ENCODE peak calls at places on chromosomes 3 and 15, in seven cellular contexts. B, D, I, V, Q, S and U are unnamed samples. For H3K9me3 and H3K4me1, the result is how much of the 10 kb centered on the place peaks cover.

GRCh38 chr15:75732809-75733451 is 20.3 kb upstream of the CSPG4 start:
- DNase-seq in B (peak), D (peak), I (peak), V (peak), Q (peak), S (no peak), U (peak)

GRCh38 chr3:66029014-66029413 is 9.7 kb downstream of the MAGI1 start:
- DNase-seq in B (no peak), D (no peak), I (no peak), V (no peak), Q (no peak), S (no peak), U (no peak)

GRCh38 chr15:101455291-101455916 is 34.1 kb downstream of the PCSK6 start:
- DNase-seq in B (no peak), D (no peak), I (no peak), V (no peak), Q (no peak), S (no peak), U (peak)

GRCh38 chr15:51155906-51156305 is 61.2 kb upstream of the TNFAIP8L3 start:
- DNase-seq in B (no peak), D (no peak), I (no peak), V (no peak), Q (no peak), S (no peak), U (no peak)

GRCh38 chr15:67542192-67542461 is 376 bp upstream of the MAP2K5 start:
- DNase-seq in B (peak), D (no peak), I (no peak), V (no peak), Q (no peak), S (no peak), U (no peak)

GRCh38 chr3:52784931-52785590 is 7.7 kb downstream of the ITIH1 start:
- DNase-seq in B (no peak), D (no peak), I (no peak), V (no peak), Q (no peak), S (peak), U (no peak)

GRCh38 chr15:81285461-81285860 is 38.5 kb downstream of the STARD5 start:
- DNase-seq in B (no peak), D (no peak), I (no peak), V (no peak), Q (no peak), S (peak), U (no peak)

GRCh38 chr3:29708884-29709283 is 428.0 kb downstream of the RBMS3 start:
- DNase-seq in B (no peak), D (no peak), I (no peak), V (no peak), Q (no peak), S (no peak), U (no peak)

GRCh38 chr15:60720493-60721231 is 241.7 kb upstream of the ICE2 start:
- DNase-seq in B (no peak), D (no peak), I (no peak), V (no peak), Q (no peak), S (no peak), U (no peak)

GRCh38 chr15:39595621-39596221 is 14.8 kb downstream of the THBS1 start:
- DNase-seq in B (no peak), D (no peak), I (no peak), V (peak), Q (peak), S (no peak), U (no peak)

GRCh38 chr15:87267798-87268197 is 988.7 kb downstream of the NTRK3 start:
- DNase-seq in B (no peak), D (no peak), I (no peak), V (peak), Q (peak), S (no peak), U (no peak)

GRCh38 chr3:128787256-128788253 is 61.6 kb downstream of the RAB7A start:
- DNase-seq in B (no peak), D (no peak), I (peak), V (peak), Q (peak), S (no peak), U (no peak)

GRCh38 chr3:79038636-79039035 is 729.2 kb downstream of the ROBO1 start:
- DNase-seq in B (no peak), D (no peak), I (no peak), V (no peak), Q (no peak), S (no peak), U (no peak)

GRCh38 chr3:171113716-171114115 is 87.2 kb upstream of the SLC2A2 start:
- DNase-seq in B (no peak), D (no peak), I (peak), V (no peak), Q (no peak), S (no peak), U (no peak)
- TF ChIP-seq CTCF in B (no peak), D (no peak), I (no peak), V (no peak), Q (peak), S (no peak), U (no peak)

GRCh38 chr3:28449398-28449797 is 100.8 kb upstream of the AZI2 start:
- DNase-seq in B (no peak), D (no peak), I (no peak), V (no peak), Q (no peak), S (no peak), U (no peak)
- H3K9me3 ChIP-seq in B (under half), D (under half), I (under half), V (under half), Q (under half), S (under half), U (under half)

DNA sequence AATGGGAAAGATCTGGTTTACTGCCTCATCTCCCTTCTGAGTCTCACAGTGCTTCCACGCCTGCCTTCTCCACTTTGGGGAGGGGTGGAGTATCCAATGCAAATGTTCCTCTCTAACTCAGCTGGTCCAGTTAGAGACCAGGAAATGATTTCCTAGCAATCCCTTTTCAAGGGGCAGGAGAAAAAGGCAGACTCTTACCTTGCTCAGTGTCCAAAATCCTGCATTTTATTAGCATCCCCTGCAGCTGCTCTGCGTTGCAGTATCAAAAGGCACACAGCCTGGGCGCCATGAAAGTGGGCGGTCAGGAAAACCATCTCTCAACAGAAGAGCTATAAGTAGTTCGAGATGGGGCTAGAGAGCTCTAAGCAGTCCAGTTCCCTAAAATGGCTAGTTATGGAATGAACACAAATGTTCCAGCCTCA is 451.6 kb downstream of the FOXP1 start:
- DNase-seq in B (no peak), D (no peak), I (no peak), V (no peak), Q (no peak), S (no peak), U (no peak)
- H3K4me1 ChIP-seq in B (half or more), D (under half), I (half or more), V (under half), Q (half or more), S (under half), U (under half)

GRCh38 chr3:64223809-64224570 is 1.3 kb downstream of the PRICKLE2 start:
- DNase-seq in B (no peak), D (no peak), I (peak), V (peak), Q (peak), S (no peak), U (no peak)
- TF ChIP-seq CTCF in B (peak), D (no peak), I (peak), V (peak), Q (peak), S (no peak), U (no peak)

GRCh38 chr15:23912191-23912590 is 225.1 kb upstream of the NDN start:
- DNase-seq in B (peak), D (no peak), I (no peak), V (no peak), Q (no peak), S (no peak), U (no peak)

GRCh38 chr15:23910030-23910429 is 222.9 kb upstream of the NDN start:
- DNase-seq in B (no peak), D (no peak), I (no peak), V (no peak), Q (no peak), S (no peak), U (no peak)
- H3K9me3 ChIP-seq in B (under half), D (under half), I (under half), V (under half), Q (under half), S (under half), U (under half)

GRCh38 chr3:138362536-138362935 is 14.2 kb downstream of the MRAS start:
- DNase-seq in B (no peak), D (no peak), I (no peak), V (no peak), Q (no peak), S (no peak), U (no peak)
- H3K4me1 ChIP-seq in B (under half), D (under half), I (under half), V (under half), Q (under half), S (under half), U (under half)

DNA sequence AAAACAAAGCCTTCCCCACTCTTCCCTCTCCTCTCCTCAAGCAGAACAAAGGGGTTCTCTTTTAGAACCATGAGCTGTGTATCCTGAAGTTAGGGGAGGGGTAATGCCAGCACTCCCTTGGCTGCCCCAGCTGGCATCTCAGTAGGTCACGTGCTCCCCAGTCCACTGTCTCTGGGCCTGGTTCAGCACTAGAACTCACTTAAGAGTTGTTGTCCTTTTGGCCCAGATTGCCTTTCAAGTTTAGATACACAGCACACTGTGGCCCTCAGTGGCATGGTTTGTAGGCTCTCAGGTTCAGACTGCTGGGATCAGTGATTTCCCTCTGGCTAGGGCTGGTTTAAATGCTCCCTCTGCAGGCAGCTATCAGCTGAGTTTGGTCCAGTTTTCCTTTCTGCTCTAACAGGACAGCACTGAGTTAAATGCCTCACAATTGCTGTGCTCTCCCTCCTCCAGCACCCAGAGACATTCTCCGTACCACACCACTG is 188.4 kb upstream of the ST8SIA2 start:
- DNase-seq in B (peak), D (peak), I (peak), V (no peak), Q (no peak), S (no peak), U (peak)
- TF ChIP-seq CTCF in B (peak), D (no peak), I (no peak), V (no peak), Q (no peak), S (no peak), U (peak)

GRCh38 chr15:20340331-20340811 is 201.2 kb downstream of the GOLGA6L6 start:
- DNase-seq in B (peak), D (peak), I (peak), V (peak), Q (no peak), S (peak), U (peak)
- H3K9me3 ChIP-seq in B (half or more), D (under half), I (half or more), V (half or more), Q (under half), S (under half), U (under half)

GRCh38 chr3:5145120-5145519 is 23.0 kb downstream of the ARL8B start:
- DNase-seq in B (no peak), D (no peak), I (no peak), V (no peak), Q (no peak), S (no peak), U (no peak)

GRCh38 chr3:5140230-5140621 is 18.1 kb downstream of the ARL8B start:
- DNase-seq in B (no peak), D (no peak), I (no peak), V (no peak), Q (no peak), S (no peak), U (no peak)

GRCh38 chr3:5144316-5144994 is 22.4 kb downstream of the ARL8B start:
- DNase-seq in B (no peak), D (no peak), I (no peak), V (no peak), Q (no peak), S (no peak), U (no peak)

GRCh38 chr3:5143459-5143858 is 21.4 kb downstream of the ARL8B start:
- DNase-seq in B (no peak), D (no peak), I (no peak), V (no peak), Q (no peak), S (no peak), U (no peak)

GRCh38 chr3:5141760-5142159 is 19.7 kb downstream of the ARL8B start:
- DNase-seq in B (no peak), D (no peak), I (no peak), V (no peak), Q (no peak), S (no peak), U (no peak)
- H3K4me1 ChIP-seq in B (under half), D (under half), I (under half), V (under half), Q (under half), S (half or more), U (under half)